ENCODE peak calls at places on chromosome 16, in seven cellular contexts. One of them, this sample, is unnamed.

GRCh38 chr16:86002178-86002577 is 103.2 kb downstream of the IRF8 start:
- DNase-seq in B cell: no peak
- DNase-seq in astrocyte of the cerebellum: no peak
- DNase-seq in HFFc6: no peak
- DNase-seq in activated T-helper 1 cell treated with Interleukin-2 at 50 U/mL for 16 hours: no peak
- DNase-seq in NCI-H446: no peak
- DNase-seq in renal cortical epithelial cell: no peak
- DNase-seq in this sample: no peak

GRCh38 chr16:20938426-20938825 is 37.9 kb downstream of the LYRM1 start:
- DNase-seq in B cell: no peak
- DNase-seq in astrocyte of the cerebellum: no peak
- DNase-seq in HFFc6: peak; percentile 59
- DNase-seq in activated T-helper 1 cell treated with Interleukin-2 at 50 U/mL for 16 hours: no peak
- DNase-seq in NCI-H446: no peak
- DNase-seq in renal cortical epithelial cell: no peak
- DNase-seq in this sample: no peak

GRCh38 chr16:56226187-56226586 is 34.9 kb downstream of the GNAO1 start:
- DNase-seq in B cell: no peak
- DNase-seq in astrocyte of the cerebellum: no peak
- DNase-seq in HFFc6: no peak
- DNase-seq in activated T-helper 1 cell treated with Interleukin-2 at 50 U/mL for 16 hours: no peak
- DNase-seq in NCI-H446: peak; percentile 5
- DNase-seq in renal cortical epithelial cell: no peak
- DNase-seq in this sample: no peak

GRCh38 chr16:23148513-23149266 is 562 bp downstream of the USP31 start:
- DNase-seq in B cell: peak; percentile 83
- DNase-seq in astrocyte of the cerebellum: no peak
- DNase-seq in HFFc6: peak; percentile 20
- DNase-seq in activated T-helper 1 cell treated with Interleukin-2 at 50 U/mL for 16 hours: peak; percentile 38
- DNase-seq in NCI-H446: peak; percentile 61
- DNase-seq in renal cortical epithelial cell: no peak
- DNase-seq in this sample: peak; percentile 25

GRCh38 chr16:78503501-78504110 is 404.2 kb downstream of the WWOX start:
- DNase-seq in B cell: peak; percentile 25
- DNase-seq in astrocyte of the cerebellum: peak; percentile 36
- DNase-seq in HFFc6: no peak
- DNase-seq in activated T-helper 1 cell treated with Interleukin-2 at 50 U/mL for 16 hours: no peak
- DNase-seq in NCI-H446: no peak
- DNase-seq in renal cortical epithelial cell: peak; percentile 48
- DNase-seq in this sample: no peak

GRCh38 chr16:23609929-23610328 is 13.8 kb upstream of the NDUFAB1 start:
- DNase-seq in B cell: no peak
- DNase-seq in astrocyte of the cerebellum: no peak
- DNase-seq in HFFc6: no peak
- DNase-seq in activated T-helper 1 cell treated with Interleukin-2 at 50 U/mL for 16 hours: no peak
- DNase-seq in NCI-H446: no peak
- DNase-seq in renal cortical epithelial cell: no peak
- DNase-seq in this sample: no peak

GRCh38 chr16:8713635-8714097 is 39.2 kb downstream of the ABAT start:
- DNase-seq in B cell: no peak
- DNase-seq in astrocyte of the cerebellum: no peak
- DNase-seq in HFFc6: no peak
- DNase-seq in activated T-helper 1 cell treated with Interleukin-2 at 50 U/mL for 16 hours: no peak
- DNase-seq in NCI-H446: no peak
- DNase-seq in renal cortical epithelial cell: no peak
- DNase-seq in this sample: no peak

GRCh38 chr16:84686702-84687298 is 13.0 kb upstream of the USP10 start:
- DNase-seq in B cell: no peak
- DNase-seq in astrocyte of the cerebellum: no peak
- DNase-seq in HFFc6: no peak
- DNase-seq in activated T-helper 1 cell treated with Interleukin-2 at 50 U/mL for 16 hours: no peak
- DNase-seq in NCI-H446: no peak
- DNase-seq in renal cortical epithelial cell: no peak
- DNase-seq in this sample: no peak

This sample was measured in NCI-H526 treated with DMSO at 0.1 percent for 48 hours.